ENCODE peak calls at places on chromosomes 3 and 15, in seven cellular contexts. H, A, P, J, G, Y and L are unnamed samples.

GRCh38 chr15:70584838-70585706 is 178.3 kb downstream of the UACA start:
- DNase-seq in H (no peak), A (no peak), P (peak; percentile 41), J (no peak), G (peak; percentile 74), Y (peak; percentile 84), L (peak; percentile 49)

GRCh38 chr3:147943265-147943945 is 534.2 kb downstream of the ZIC1 start:
- DNase-seq in H (no peak), A (no peak), P (no peak), J (no peak), G (no peak), Y (no peak), L (no peak)

GRCh38 chr3:158279584-158279983 is 169.7 kb downstream of the RSRC1 start:
- DNase-seq in H (no peak), A (no peak), P (no peak), J (no peak), G (no peak), Y (no peak), L (no peak)

GRCh38 chr15:101215681-101216080 is 36.2 kb downstream of the CHSY1 start:
- DNase-seq in H (no peak), A (no peak), P (no peak), J (no peak), G (no peak), Y (no peak), L (no peak)

GRCh38 chr15:44593042-44593736 is 56.2 kb downstream of the EIF3J start:
- DNase-seq in H (no peak), A (no peak), P (no peak), J (no peak), G (peak; percentile 15), Y (no peak), L (no peak)

GRCh38 chr3:51929420-51930003 is 12.2 kb downstream of the RRP9 start:
- DNase-seq in H (no peak), A (peak; percentile 37), P (no peak), J (no peak), G (no peak), Y (no peak), L (no peak)

GRCh38 chr15:63023351-63023945 is 19.1 kb upstream of the TPM1 start:
- DNase-seq in H (no peak), A (no peak), P (no peak), J (no peak), G (no peak), Y (peak; percentile 58), L (no peak)

GRCh38 chr15:22979069-22979698 is 984 bp downstream of the CYFIP1 start:
- DNase-seq in H (no peak), A (peak; percentile 51), P (no peak), J (peak; percentile 42), G (peak; percentile 67), Y (peak; percentile 36), L (peak; percentile 60)

GRCh38 chr3:17640466-17640865 is 102.0 kb downstream of the TBC1D5 start:
- DNase-seq in H (no peak), A (no peak), P (no peak), J (no peak), G (no peak), Y (no peak), L (no peak)

GRCh38 chr15:40498418-40498817 is 27.6 kb downstream of the CHST14 start:
- DNase-seq in H (no peak), A (no peak), P (no peak), J (no peak), G (no peak), Y (no peak), L (no peak)

GRCh38 chr3:143901105-143901504 is 52.8 kb upstream of the SLC9A9 start:
- DNase-seq in H (no peak), A (no peak), P (no peak), J (no peak), G (no peak), Y (no peak), L (no peak)

GRCh38 chr3:156246939-156247725 is 126.8 kb downstream of the KCNAB1 start:
- DNase-seq in H (no peak), A (no peak), P (no peak), J (no peak), G (no peak), Y (no peak), L (no peak)

GRCh38 chr3:59575113-59576001 is 525.5 kb upstream of the CFAP20DC start:
- DNase-seq in H (peak; percentile 40), A (peak; percentile 60), P (peak; percentile 61), J (peak; percentile 60), G (peak; percentile 73), Y (peak; percentile 53), L (peak; percentile 59)

GRCh38 chr3:116445291-116445841 is at the start of gene LSAMP:
- DNase-seq in H (no peak), A (no peak), P (peak; percentile 41), J (no peak), G (peak; percentile 76), Y (no peak), L (no peak)

GRCh38 chr3:31664031-31664430 is 131.3 kb downstream of the STT3B start:
- DNase-seq in H (no peak), A (no peak), P (no peak), J (no peak), G (no peak), Y (no peak), L (no peak)

GRCh38 chr3:171801738-171802600 is 8.3 kb downstream of the PLD1 start:
- DNase-seq in H (peak; percentile 70), A (no peak), P (no peak), J (no peak), G (no peak), Y (no peak), L (no peak)

GRCh38 chr3:47614788-47615187 is 36.1 kb upstream of the CSPG5 start:
- DNase-seq in H (no peak), A (no peak), P (no peak), J (no peak), G (no peak), Y (no peak), L (no peak)
- TF ChIP-seq TAF1 in H (no peak), A (no peak), P (no peak), J (no peak), G (no peak), Y (no peak), L (no peak)

DNA sequence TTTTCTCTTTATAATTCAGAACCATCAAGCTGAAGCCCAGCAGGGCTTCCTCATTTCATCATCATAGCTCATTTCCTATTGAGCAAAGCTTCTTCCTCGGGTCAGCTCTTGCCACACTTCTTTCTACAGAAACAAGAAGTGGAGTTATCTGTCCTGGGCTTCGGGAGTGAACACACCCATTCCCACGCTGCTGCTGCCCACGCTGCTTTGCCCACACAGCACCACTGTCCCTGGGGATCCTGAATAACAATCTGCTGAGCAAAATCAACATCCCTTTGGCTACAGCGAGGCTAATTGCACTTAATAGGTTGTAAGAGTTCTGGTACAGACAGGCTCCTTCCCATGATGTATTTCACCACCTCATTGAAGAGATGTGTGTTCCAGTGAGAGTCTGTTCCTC is 23.7 kb downstream of the CEP19 start:
- DNase-seq in H (no peak), A (no peak), P (no peak), J (no peak), G (no peak), Y (no peak), L (no peak)
- TF ChIP-seq TAF1 in H (no peak), A (no peak), P (no peak), J (no peak), G (no peak), Y (no peak), L (no peak)

GRCh38 chr3:124516333-124516732 is 213.9 kb upstream of the UMPS start:
- DNase-seq in H (no peak), A (no peak), P (no peak), J (no peak), G (no peak), Y (no peak), L (no peak)
- TF ChIP-seq TAF1 in H (no peak), A (no peak), P (no peak), J (no peak), G (no peak), Y (no peak), L (no peak)

GRCh38 chr3:111747490-111747889 is 111.6 kb upstream of the PHLDB2 start:
- DNase-seq in H (no peak), A (no peak), P (no peak), J (no peak), G (no peak), Y (no peak), L (no peak)
- TF ChIP-seq TAF1 in H (no peak), A (no peak), P (no peak), J (no peak), G (no peak), Y (no peak), L (no peak)

GRCh38 chr15:31263751-31264533 is 62.7 kb upstream of the KLF13 start:
- DNase-seq in H (peak; percentile 88), A (no peak), P (no peak), J (no peak), G (peak; percentile 63), Y (no peak), L (no peak)
- TF ChIP-seq TAF1 in H (no peak), A (no peak), P (no peak), J (no peak), G (no peak), Y (no peak), L (no peak)